ENCODE peak calls at places on chromosomes 12 and 14, in seven cellular contexts. D is heart left ventricle; H is stomach; L is stimulated activated CD4-positive, alpha-beta T cell treated with anti-CD3 and anti-CD28 coated beads, Interleukin-1b, Interleukin-23, amount 100 ng/mL, for 24 hours; I is kidney glomerular epithelial cell; G is iris pigment epithelial cell; V is LHCN-M2. T is an unnamed sample.
A peak's percentile ranks its signal among the peaks of the same experiment; 100 is the strongest.

GRCh38 chr14:32073537-32074189 is 3.4 kb upstream of the ARHGAP5 start:
- DNase-seq in D (peak; percentile 46), H (peak; percentile 49), L (no peak), I (peak; percentile 73), G (peak; percentile 86), V (peak; percentile 80), T (no peak)

GRCh38 chr12:87107270-87107669 is 851.1 kb upstream of the MGAT4C start:
- DNase-seq in D (no peak), H (no peak), L (no peak), I (no peak), G (no peak), V (no peak), T (no peak)

GRCh38 chr12:96981053-96981452 is 74.0 kb downstream of the NEDD1 start:
- DNase-seq in D (no peak), H (no peak), L (no peak), I (peak; percentile 80), G (peak; percentile 86), V (peak; percentile 88), T (no peak)

GRCh38 chr12:32309811-32310755 is 89.3 kb upstream of the FGD4 start:
- DNase-seq in D (no peak), H (no peak), L (no peak), I (peak; percentile 80), G (peak; percentile 38), V (peak; percentile 26), T (no peak)

GRCh38 chr12:10716704-10717315 is 6.3 kb downstream of the YBX3 start:
- DNase-seq in D (peak; percentile 84), H (peak; percentile 73), L (no peak), I (peak; percentile 83), G (peak; percentile 91), V (peak; percentile 90), T (no peak)

GRCh38 chr14:97027256-97027999 is 230.2 kb downstream of the VRK1 start:
- DNase-seq in D (no peak), H (no peak), L (no peak), I (no peak), G (no peak), V (no peak), T (no peak)

GRCh38 chr12:990649-991349 is at the start of gene ERC1:
- DNase-seq in D (peak; percentile 92), H (peak; percentile 91), L (peak; percentile 79), I (peak; percentile 69), G (peak; percentile 88), V (peak; percentile 88), T (peak; percentile 87)

GRCh38 chr12:110591508-110592051 is 8.5 kb upstream of the PPTC7 start:
- DNase-seq in D (no peak), H (no peak), L (no peak), I (no peak), G (no peak), V (no peak), T (no peak)

GRCh38 chr12:56931474-56931978 is 2.7 kb downstream of the SDR9C7 start:
- DNase-seq in D (no peak), H (no peak), L (no peak), I (peak; percentile 3), G (peak; percentile 83), V (peak; percentile 56), T (no peak)

GRCh38 chr14:34059037-34059924 is 108.4 kb upstream of the EGLN3 start:
- DNase-seq in D (no peak), H (no peak), L (no peak), I (no peak), G (no peak), V (no peak), T (no peak)

GRCh38 chr12:42798811-42799438 is 209.4 kb upstream of the PRICKLE1 start:
- DNase-seq in D (no peak), H (no peak), L (no peak), I (peak; percentile 67), G (peak; percentile 71), V (peak; percentile 66), T (no peak)

GRCh38 chr12:93229494-93230310 is 148.0 kb upstream of the NUDT4 start:
- DNase-seq in D (no peak), H (no peak), L (no peak), I (peak; percentile 7), G (peak; percentile 93), V (peak; percentile 81), T (no peak)

GRCh38 chr14:73888971-73889370 is 2.3 kb downstream of the ZNF410 start:
- DNase-seq in D (no peak), H (no peak), L (no peak), I (no peak), G (no peak), V (no peak), T (no peak)

GRCh38 chr14:96268426-96269358 is 12.7 kb downstream of the BDKRB1 start:
- DNase-seq in D (no peak), H (no peak), L (no peak), I (peak; percentile 81), G (peak; percentile 98), V (peak; percentile 77), T (no peak)

GRCh38 chr12:57088442-57089258 is at the start of gene NAB2:
- DNase-seq in D (peak; percentile 98), H (peak; percentile 98), L (no peak), I (peak; percentile 88), G (peak; percentile 98), V (peak; percentile 94), T (peak; percentile 84)

GRCh38 chr12:75366629-75367028 is 24.3 kb upstream of the GLIPR1L2 start:
- DNase-seq in D (no peak), H (no peak), L (no peak), I (no peak), G (peak; percentile 46), V (peak; percentile 43), T (no peak)

GRCh38 chr14:59020382-59020781 is 168.1 kb upstream of the DAAM1 start:
- DNase-seq in D (no peak), H (no peak), L (no peak), I (peak; percentile 14), G (peak; percentile 66), V (peak; percentile 41), T (no peak)

GRCh38 chr14:77260199-77260598 is 10.8 kb downstream of the NGB start:
- DNase-seq in D (no peak), H (no peak), L (no peak), I (no peak), G (no peak), V (no peak), T (no peak)

GRCh38 chr12:130520784-130521183 is 183.1 kb downstream of the PIWIL1 start:
- DNase-seq in D (no peak), H (no peak), L (no peak), I (no peak), G (no peak), V (no peak), T (no peak)

GRCh38 chr12:106492893-106493292 is 89.9 kb upstream of the RFX4 start:
- DNase-seq in D (no peak), H (no peak), L (no peak), I (no peak), G (no peak), V (no peak), T (no peak)

GRCh38 chr14:55628426-55628825 is 48.4 kb downstream of the KTN1 start:
- DNase-seq in D (no peak), H (no peak), L (no peak), I (no peak), G (peak; percentile 12), V (no peak), T (no peak)

GRCh38 chr12:131849700-131850553 is 21.7 kb downstream of the MMP17 start:
- DNase-seq in D (no peak), H (no peak), L (no peak), I (no peak), G (no peak), V (no peak), T (no peak)

GRCh38 chr12:24898606-24899005 is 50.3 kb downstream of the BCAT1 start:
- DNase-seq in D (no peak), H (no peak), L (no peak), I (no peak), G (peak; percentile 26), V (peak; percentile 31), T (no peak)

GRCh38 chr14:38201137-38201828 is 6.4 kb upstream of the SSTR1 start:
- DNase-seq in D (no peak), H (no peak), L (no peak), I (no peak), G (no peak), V (no peak), T (no peak)

GRCh38 chr12:106285993-106286392 is 16.5 kb upstream of the TCP11L2 start:
- DNase-seq in D (no peak), H (no peak), L (no peak), I (peak; percentile 16), G (no peak), V (no peak), T (no peak)

T was measured in natural killer cell.